ENCODE peak calls at places on chromosomes 5 and 9, in six cellular contexts. X, K, P, M, R and O are unnamed samples.

GRCh38 chr5:553874-554273 is 29.6 kb upstream of the SLC9A3 start:
- DNase-seq in X (no peak), K (no peak), P (no peak), M (no peak), R (peak), O (no peak)

GRCh38 chr9:35273591-35273990 is 111.8 kb downstream of the UNC13B start:
- DNase-seq in X (no peak), K (no peak), P (no peak), M (no peak), R (no peak), O (no peak)

GRCh38 chr9:90641868-90642558 is 611 bp downstream of the DIRAS2 start:
- DNase-seq in X (no peak), K (no peak), P (no peak), M (no peak), R (no peak), O (no peak)

GRCh38 chr5:56183507-56183906 is 49.6 kb downstream of the ANKRD55 start:
- DNase-seq in X (no peak), K (peak), P (no peak), M (no peak), R (peak), O (no peak)

GRCh38 chr5:153798830-153799229 is 239.9 kb downstream of the FAM114A2 start:
- DNase-seq in X (no peak), K (no peak), P (no peak), M (no peak), R (no peak), O (no peak)

GRCh38 chr5:134037160-134037559 is 32.4 kb upstream of the VDAC1 start:
- DNase-seq in X (no peak), K (no peak), P (no peak), M (no peak), R (no peak), O (no peak)

GRCh38 chr5:9888517-9888916 is 258.4 kb upstream of the TAS2R1 start:
- DNase-seq in X (no peak), K (peak), P (no peak), M (no peak), R (peak), O (no peak)

GRCh38 chr5:133786432-133786831 is 174.1 kb upstream of the FSTL4 start:
- DNase-seq in X (no peak), K (no peak), P (no peak), M (no peak), R (no peak), O (no peak)

GRCh38 chr5:75040973-75041372 is 11.4 kb downstream of the GCNT4 start:
- DNase-seq in X (no peak), K (peak), P (no peak), M (no peak), R (peak), O (no peak)

GRCh38 chr5:169656125-169656990 is 19.3 kb downstream of the DOCK2 start:
- DNase-seq in X (no peak), K (peak), P (no peak), M (no peak), R (no peak), O (no peak)

GRCh38 chr5:88290801-88291200 is 22.2 kb upstream of the TMEM161B start:
- DNase-seq in X (no peak), K (peak), P (no peak), M (no peak), R (peak), O (no peak)

GRCh38 chr5:34022131-34022705 is 14.4 kb upstream of the AMACR start:
- DNase-seq in X (no peak), K (peak), P (no peak), M (no peak), R (peak), O (no peak)

GRCh38 chr5:113293613-113294340 is 141.0 kb downstream of the TSSK1B start:
- DNase-seq in X (peak), K (peak), P (no peak), M (no peak), R (peak), O (no peak)

GRCh38 chr9:120886490-120886967 is 9.5 kb upstream of the PHF19 start:
- DNase-seq in X (no peak), K (peak), P (no peak), M (no peak), R (peak), O (no peak)

GRCh38 chr5:5165541-5166002 is 25.4 kb downstream of the ADAMTS16 start:
- DNase-seq in X (no peak), K (peak), P (no peak), M (no peak), R (no peak), O (no peak)

GRCh38 chr9:124264812-124265211 is 7.1 kb downstream of the NEK6 start:
- DNase-seq in X (no peak), K (peak), P (no peak), M (no peak), R (peak), O (no peak)

GRCh38 chr9:107683566-107683965 is 194.0 kb upstream of the KLF4 start:
- DNase-seq in X (no peak), K (no peak), P (no peak), M (peak), R (no peak), O (no peak)

GRCh38 chr5:110092955-110093785 is 403.4 kb downstream of the MAN2A1 start:
- DNase-seq in X (no peak), K (peak), P (peak), M (no peak), R (peak), O (no peak)

GRCh38 chr9:98311541-98311940 is 56.1 kb upstream of the TBC1D2 start:
- DNase-seq in X (no peak), K (no peak), P (no peak), M (no peak), R (no peak), O (no peak)

GRCh38 chr9:15935661-15936315 is 382.9 kb downstream of the CCDC171 start:
- DNase-seq in X (no peak), K (peak), P (no peak), M (no peak), R (peak), O (no peak)

DNA sequence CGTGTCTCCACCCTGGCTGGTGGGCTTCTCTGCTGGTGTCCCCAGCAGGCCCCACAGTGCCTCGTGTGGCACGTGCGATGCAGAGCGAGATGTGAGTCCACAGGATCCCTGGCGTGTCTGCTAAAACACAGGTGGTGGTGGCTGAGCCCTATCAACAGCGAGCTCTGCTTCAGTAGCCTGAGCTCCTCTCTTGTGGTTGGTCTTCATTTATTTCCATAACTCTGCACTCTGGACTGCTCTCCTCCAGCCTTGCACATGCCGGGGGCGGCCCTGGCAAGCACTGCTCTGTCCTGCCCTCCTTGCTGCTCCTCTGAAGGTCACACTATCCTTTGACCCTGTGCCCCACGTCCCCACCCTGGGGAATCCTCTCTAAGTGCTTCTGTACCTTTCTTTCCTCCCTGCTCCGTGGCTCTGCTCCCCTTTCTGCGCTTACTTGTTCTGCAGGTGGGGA is 59.2 kb downstream of the NSUN2 start:
- DNase-seq in X (no peak), K (no peak), P (no peak), M (no peak), R (no peak), O (no peak)
- TF ChIP-seq CTCF in X (no peak), K (no peak), P (no peak), M (no peak), R (no peak), O (no peak)

GRCh38 chr9:81685763-81686613 is 3.4 kb downstream of the TLE1 start:
- DNase-seq in X (no peak), K (peak), P (peak), M (no peak), R (peak), O (no peak)

GRCh38 chr9:81683704-81684103 is 5.6 kb downstream of the TLE1 start:
- DNase-seq in X (no peak), K (no peak), P (no peak), M (no peak), R (no peak), O (no peak)

GRCh38 chr9:81689343-81690175 is at the start of gene TLE1:
- DNase-seq in X (peak), K (peak), P (peak), M (peak), R (peak), O (peak)

GRCh38 chr9:81687521-81688261 is 1.7 kb downstream of the TLE1 start:
- DNase-seq in X (peak), K (no peak), P (peak), M (peak), R (no peak), O (no peak)

DNA sequence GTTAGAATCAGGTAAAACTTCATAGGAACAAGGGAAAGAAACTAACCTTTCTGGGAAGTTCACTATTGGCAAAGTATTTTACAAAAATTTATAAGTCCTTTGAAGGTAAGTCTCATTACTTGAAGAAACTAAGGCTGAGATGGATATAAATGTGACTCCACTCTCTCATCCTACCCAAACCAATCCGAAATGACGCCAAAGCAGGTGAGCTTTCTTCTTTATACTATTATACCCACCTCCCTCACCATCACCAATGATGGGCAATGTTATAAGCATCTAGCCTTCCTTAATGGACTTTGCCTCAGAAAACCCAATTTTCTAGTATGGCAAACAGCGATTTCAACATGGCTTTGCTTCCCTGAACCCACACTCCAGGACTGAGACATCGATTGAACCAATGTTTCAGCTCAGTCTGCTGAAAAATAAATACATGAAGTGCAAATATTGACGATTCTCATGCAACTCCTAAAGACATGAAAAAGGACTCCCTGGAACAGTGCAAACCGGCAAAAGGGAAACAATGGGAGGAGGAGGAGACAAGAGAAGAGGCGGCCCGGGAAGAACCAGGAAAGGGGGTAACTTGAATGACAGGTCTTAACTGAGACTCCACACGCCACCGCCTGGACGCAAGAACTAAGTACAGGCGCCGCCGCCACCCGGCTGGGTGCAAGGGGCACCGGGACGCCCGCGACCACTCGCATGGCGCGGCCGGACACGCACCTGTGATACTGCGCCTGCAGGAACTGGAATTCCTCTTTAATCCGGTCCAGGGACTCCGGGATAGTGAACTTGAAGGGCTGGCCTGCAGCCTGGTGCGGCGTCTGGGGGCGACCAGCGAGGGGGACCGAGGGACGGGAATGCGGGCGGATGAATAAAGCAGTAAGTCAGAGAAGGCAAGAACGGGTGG is 2.5 kb downstream of the TLE1 start:
- DNase-seq in X (peak), K (peak), P (peak), M (peak), R (peak), O (peak)
- TF ChIP-seq CTCF in X (no peak), K (peak), P (peak), M (peak), R (peak), O (peak)

GRCh38 chr5:168472329-168472728 is 13.9 kb upstream of the RARS1 start:
- DNase-seq in X (no peak), K (peak), P (no peak), M (no peak), R (peak), O (no peak)
- TF ChIP-seq CTCF in X (no peak), K (peak), P (no peak), M (no peak), R (peak), O (peak)

GRCh38 chr9:121989010-121989409 is 104.1 kb downstream of the TTLL11 start:
- DNase-seq in X (peak), K (no peak), P (no peak), M (peak), R (no peak), O (no peak)
- TF ChIP-seq CTCF in X (no peak), K (no peak), P (no peak), M (no peak), R (peak), O (peak)

GRCh38 chr5:82799346-82800077 is 277.7 kb downstream of the TMEM167A start:
- DNase-seq in X (no peak), K (no peak), P (no peak), M (no peak), R (peak), O (no peak)
- TF ChIP-seq CTCF in X (no peak), K (no peak), P (no peak), M (peak), R (no peak), O (no peak)

DNA sequence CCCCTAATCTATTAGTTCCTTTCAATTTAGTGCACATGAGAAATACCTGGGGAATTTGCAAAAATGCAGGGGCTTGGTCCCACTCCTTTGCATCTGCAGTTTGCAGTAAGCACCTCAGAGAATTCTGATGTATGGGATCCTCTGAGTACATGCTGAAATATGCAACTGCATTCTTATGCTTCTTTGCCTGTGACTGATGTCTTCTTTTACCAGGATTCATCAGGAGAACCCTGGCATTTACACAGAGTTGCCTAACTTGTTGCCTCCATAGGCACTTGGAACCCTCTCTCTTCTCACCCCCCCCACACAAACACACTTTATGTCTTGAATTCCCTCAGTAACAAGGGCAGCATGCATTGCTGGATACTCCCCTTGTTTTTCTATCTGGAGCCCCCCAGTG is 173.1 kb downstream of the KDM4C start:
- DNase-seq in X (no peak), K (peak), P (no peak), M (no peak), R (peak), O (no peak)
- TF ChIP-seq CTCF in X (no peak), K (no peak), P (no peak), M (no peak), R (no peak), O (no peak)

GRCh38 chr5:78364005-78364404 is 3.6 kb downstream of the SCAMP1 start:
- DNase-seq in X (no peak), K (no peak), P (no peak), M (no peak), R (peak), O (no peak)

GRCh38 chr5:78360674-78361225 is 333 bp downstream of the SCAMP1 start:
- DNase-seq in X (no peak), K (no peak), P (peak), M (peak), R (no peak), O (no peak)

GRCh38 chr5:78362220-78362619 is 1.8 kb downstream of the SCAMP1 start:
- DNase-seq in X (no peak), K (no peak), P (no peak), M (no peak), R (no peak), O (no peak)

GRCh38 chr5:78359831-78360673 is at the start of gene SCAMP1:
- DNase-seq in X (peak), K (peak), P (peak), M (peak), R (peak), O (peak)

DNA sequence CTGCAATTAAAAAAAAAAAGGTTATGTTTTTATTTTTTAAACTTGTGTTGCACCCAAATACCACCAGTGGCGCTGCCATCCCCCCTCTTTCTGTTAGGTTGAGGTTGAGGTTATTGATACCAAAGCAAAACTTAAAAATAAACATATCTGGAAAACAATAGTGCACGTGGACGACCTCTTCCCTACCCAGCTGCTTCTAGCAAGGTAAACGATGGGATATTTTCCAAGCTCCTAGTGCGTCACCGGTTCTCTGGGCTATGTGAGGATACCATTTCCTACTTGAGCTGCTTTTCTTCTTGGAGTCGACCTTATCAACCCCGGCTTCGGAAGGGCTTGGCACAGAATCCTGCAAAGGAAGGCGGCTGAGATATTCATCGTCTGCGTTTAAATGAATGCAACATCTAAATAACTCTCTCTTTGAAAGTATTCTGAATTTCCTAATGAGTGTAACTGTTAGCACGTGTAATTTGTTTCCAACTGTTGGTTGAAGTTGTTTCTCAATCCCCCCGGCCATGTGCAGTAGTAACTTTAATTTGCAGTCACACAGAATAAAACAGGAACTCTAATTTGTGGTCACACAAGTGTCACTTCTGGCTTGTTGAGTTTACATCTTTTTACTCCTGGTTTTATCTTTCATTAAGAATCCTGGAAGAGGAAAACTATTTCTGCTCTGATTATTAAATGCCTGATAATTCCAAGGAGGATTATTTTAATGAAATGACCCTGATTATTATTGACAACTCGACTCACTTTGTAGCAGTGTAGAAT is 993 bp downstream of the SCAMP1 start:
- DNase-seq in X (no peak), K (peak), P (peak), M (peak), R (peak), O (no peak)
- TF ChIP-seq CTCF in X (no peak), K (peak), P (peak), M (no peak), R (peak), O (peak)

DNA sequence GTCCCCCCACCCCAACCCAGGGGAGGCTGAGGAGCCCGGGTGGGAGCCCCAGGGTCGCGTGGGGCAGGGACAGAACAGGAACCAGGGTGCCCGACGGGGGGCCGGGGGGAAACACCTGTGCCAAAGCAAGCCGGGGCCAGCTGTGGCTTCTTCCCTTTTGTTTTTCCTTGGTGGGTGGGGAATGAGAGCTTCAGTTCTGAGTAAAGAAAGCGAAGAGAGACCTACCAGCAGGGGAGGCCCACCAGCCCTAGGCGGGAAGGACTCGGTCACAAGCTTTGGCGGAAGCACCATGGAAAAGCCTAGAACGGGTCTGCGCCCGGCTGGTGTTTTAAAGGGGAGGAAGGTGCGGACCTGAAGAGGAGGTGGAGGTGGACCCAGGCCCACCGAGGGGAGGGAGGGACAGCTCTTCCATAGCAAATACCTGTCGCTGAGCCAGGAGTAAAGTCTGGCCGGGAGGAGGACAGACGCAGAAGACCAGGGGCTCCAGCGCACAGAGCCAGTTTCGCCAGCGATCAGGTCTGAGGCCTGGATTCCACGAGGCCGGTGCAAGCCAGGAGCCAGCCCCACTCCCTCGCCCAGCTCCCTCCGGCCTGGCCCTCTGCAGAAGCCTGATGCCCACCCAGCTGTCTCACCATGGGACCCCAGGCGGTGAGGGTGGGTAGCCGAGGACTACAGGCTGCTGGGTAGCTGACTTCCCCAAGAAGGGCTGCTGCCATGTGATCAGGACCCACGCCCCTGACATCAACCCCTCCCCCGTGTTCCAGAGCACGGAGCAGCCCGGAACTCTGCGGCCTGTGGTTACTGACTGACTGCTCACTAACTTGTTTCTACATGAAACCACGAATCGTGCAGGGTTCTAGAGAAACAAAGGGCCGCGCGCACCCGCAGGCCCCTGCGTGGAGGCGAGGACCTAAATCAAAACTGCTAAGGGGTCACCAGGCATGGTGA is 849 bp upstream of the MGAT1 start:
- DNase-seq in X (peak), K (peak), P (peak), M (peak), R (no peak), O (peak)
- TF ChIP-seq CTCF in X (no peak), K (peak), P (no peak), M (no peak), R (peak), O (no peak)